ENCODE peak calls at places on chromosome 15, in eight cellular contexts. O is mammary epithelial cell; T is HepG2; S is breast epithelium; F is cardiac muscle cell; Z is adrenal gland; D is CD4-positive, CD25-positive, alpha-beta regulatory T cell; J is neuronal stem cell. Q is an unnamed sample.

GRCh38 chr15:47794266-47794914 is 77.1 kb downstream of the SEMA6D start:
- DNase-seq in O (peak; percentile 21), Z (no peak), F (no peak), J (no peak), D (no peak), S (no peak), T (no peak), Q (no peak)

GRCh38 chr15:99439524-99439835 is 126.3 kb upstream of the MEF2A start:
- DNase-seq in O (no peak), S (no peak), Z (peak; percentile 13), T (no peak), F (no peak), J (no peak), D (no peak), Q (no peak)

GRCh38 chr15:78709263-78709882 is 68.4 kb upstream of the CHRNB4 start:
- DNase-seq in Z (peak; percentile 64), T (peak; percentile 39), F (peak; percentile 49), J (peak; percentile 67), S (peak; percentile 70), D (peak; percentile 40), O (peak; percentile 33), Q (peak; percentile 62)

GRCh38 chr15:35697549-35698299 is 151.8 kb upstream of the DPH6 start:
- DNase-seq in Z (peak; percentile 34), O (no peak), D (no peak), F (peak; percentile 70), J (peak; percentile 12), S (no peak), T (no peak), Q (no peak)

GRCh38 chr15:68372291-68372811 is 59.6 kb downstream of the ITGA11 start:
- DNase-seq in D (no peak), S (no peak), Z (no peak), O (peak; percentile 20), F (peak; percentile 58), T (peak; percentile 16), J (no peak), Q (no peak)

GRCh38 chr15:58760385-58761009 is 10.6 kb upstream of the MINDY2 start:
- DNase-seq in D (no peak), O (no peak), J (no peak), F (no peak), T (no peak), Z (no peak), S (no peak), Q (no peak)

GRCh38 chr15:96472647-96473046 is 142.1 kb downstream of the NR2F2 start:
- DNase-seq in T (no peak), Z (no peak), F (no peak), D (no peak), O (no peak), J (no peak), S (no peak), Q (no peak)

GRCh38 chr15:73225358-73226015 is 143.3 kb downstream of the HCN4 start:
- DNase-seq in S (no peak), D (no peak), T (no peak), J (no peak), Z (no peak), F (no peak), O (peak; percentile 53), Q (no peak)

GRCh38 chr15:33243869-33244268 is 49.4 kb upstream of the FMN1 start:
- DNase-seq in Z (no peak), O (peak; percentile 89), T (peak; percentile 44), D (no peak), S (no peak), F (peak; percentile 14), J (no peak), Q (no peak)

GRCh38 chr15:82173108-82173507 is 89.4 kb downstream of the EFL1 start:
- DNase-seq in D (no peak), F (no peak), T (no peak), Z (no peak), J (no peak), O (no peak), S (no peak), Q (no peak)

GRCh38 chr15:80990955-80991354 is 1.3 kb upstream of the MESD start:
- DNase-seq in S (no peak), Z (no peak), J (no peak), T (no peak), D (no peak), O (no peak), F (no peak), Q (no peak)

GRCh38 chr15:49686626-49687025 is 65.8 kb downstream of the DTWD1 start:
- DNase-seq in O (peak; percentile 33), J (no peak), S (no peak), Z (no peak), F (peak; percentile 58), D (no peak), T (no peak), Q (no peak)

GRCh38 chr15:85763157-85763556 is 31.6 kb downstream of the KLHL25 start:
- DNase-seq in D (no peak), Z (no peak), O (peak; percentile 51), F (no peak), J (no peak), S (no peak), T (no peak), Q (peak; percentile 67)

GRCh38 chr15:58524247-58524646 is 92.5 kb downstream of the LIPC start:
- DNase-seq in J (no peak), O (no peak), T (peak; percentile 10), D (no peak), S (no peak), Z (no peak), F (peak; percentile 52), Q (no peak)

GRCh38 chr15:99704444-99704838 is 28.8 kb downstream of the LYSMD4 start:
- DNase-seq in F (peak; percentile 91), T (peak; percentile 81), Z (peak; percentile 34), O (peak; percentile 83), D (no peak), J (peak; percentile 65), S (no peak), Q (no peak)

GRCh38 chr15:91116379-91117067 is 16.5 kb downstream of the SV2B start:
- DNase-seq in D (no peak), J (no peak), Z (no peak), O (peak; percentile 94), F (peak; percentile 46), S (no peak), T (peak; percentile 39), Q (no peak)

GRCh38 chr15:76341366-76342045 is 4.9 kb downstream of the ISL2 start:
- DNase-seq in S (no peak), Z (no peak), J (no peak), D (no peak), O (no peak), T (no peak), F (no peak), Q (no peak)

GRCh38 chr15:100869151-100869999 is 10.3 kb upstream of the ALDH1A3 start:
- DNase-seq in J (no peak), D (no peak), F (no peak), T (no peak), Z (no peak), S (no peak), O (no peak), Q (no peak)

GRCh38 chr15:49664706-49665105 is 43.9 kb downstream of the DTWD1 start:
- DNase-seq in Z (no peak), S (no peak), T (no peak), F (no peak), O (no peak), J (no peak), D (no peak), Q (no peak)

GRCh38 chr15:82679626-82680199 is 30.0 kb downstream of the AP3B2 start:
- DNase-seq in F (no peak), O (no peak), D (no peak), J (no peak), Z (no peak), S (no peak), T (no peak), Q (no peak)

GRCh38 chr15:68989876-68990754 is 24.4 kb upstream of the NOX5 start:
- DNase-seq in F (no peak), Z (no peak), D (no peak), S (no peak), T (no peak), O (no peak), J (no peak), Q (no peak)

GRCh38 chr15:65354835-65355172 is 23.0 kb downstream of the IGDCC3 start:
- DNase-seq in O (no peak), Z (no peak), T (no peak), J (no peak), F (no peak), S (no peak), D (no peak), Q (no peak)
- H3K4me1 ChIP-seq in O (no peaks in the 10 kb centered on the region), Z (no peaks in the 10 kb centered on the region), T (peaks cover 21% of the 10 kb centered on the region), J (peaks cover 15% of the 10 kb centered on the region), F (peaks cover 11% of the 10 kb centered on the region), S (no peaks in the 10 kb centered on the region), D (no peaks in the 10 kb centered on the region), Q (peaks cover 6% of the 10 kb centered on the region)

GRCh38 chr15:40438712-40439111 is 2.0 kb upstream of the BAHD1 start:
- DNase-seq in T (no peak), S (no peak), F (no peak), Z (peak; percentile 69), J (no peak), O (no peak), D (no peak), Q (no peak)

GRCh38 chr15:40439461-40440299 is 1.1 kb upstream of the BAHD1 start:
- DNase-seq in D (peak; percentile 26), S (no peak), T (peak; percentile 34), O (peak; percentile 41), Z (peak; percentile 87), F (peak; percentile 46), J (no peak), Q (peak; percentile 42)

GRCh38 chr15:40441012-40441735 is 421 bp downstream of the BAHD1 start:
- DNase-seq in D (no peak), F (no peak), J (peak; percentile 69), T (no peak), Z (peak; percentile 27), S (no peak), O (no peak), Q (no peak)

GRCh38 chr15:40441736-40442531 is 1.2 kb downstream of the BAHD1 start:
- DNase-seq in J (no peak), Z (no peak), F (no peak), S (no peak), O (no peak), D (no peak), T (no peak), Q (no peak)

GRCh38 chr15:40440300-40441011 is at the start of gene BAHD1:
- DNase-seq in D (peak; percentile 92), O (peak; percentile 89), Z (peak; percentile 98), T (peak; percentile 85), S (peak; percentile 95), J (peak; percentile 89), F (peak; percentile 97), Q (peak; percentile 98)
- H3K4me1 ChIP-seq in D (peaks cover 66% of the 10 kb centered on the region), O (peaks cover 21% of the 10 kb centered on the region), Z (peaks cover 48% of the 10 kb centered on the region), T (peaks cover 69% of the 10 kb centered on the region), S (peaks cover 13% of the 10 kb centered on the region), J (peaks cover 66% of the 10 kb centered on the region), F (peaks cover 43% of the 10 kb centered on the region), Q (peaks cover 87% of the 10 kb centered on the region)

GRCh38 chr15:62983956-62984355 is 58.6 kb upstream of the TPM1 start:
- DNase-seq in J (no peak), O (no peak), D (no peak), F (no peak), Z (no peak), S (no peak), T (no peak), Q (no peak)
- H3K4me1 ChIP-seq in J (no peaks in the 10 kb centered on the region), O (peaks cover 4% of the 10 kb centered on the region), D (no peaks in the 10 kb centered on the region), F (peaks cover 3% of the 10 kb centered on the region), Z (no peaks in the 10 kb centered on the region), S (no peaks in the 10 kb centered on the region), T (peaks cover 37% of the 10 kb centered on the region), Q (no peaks in the 10 kb centered on the region)

DNA sequence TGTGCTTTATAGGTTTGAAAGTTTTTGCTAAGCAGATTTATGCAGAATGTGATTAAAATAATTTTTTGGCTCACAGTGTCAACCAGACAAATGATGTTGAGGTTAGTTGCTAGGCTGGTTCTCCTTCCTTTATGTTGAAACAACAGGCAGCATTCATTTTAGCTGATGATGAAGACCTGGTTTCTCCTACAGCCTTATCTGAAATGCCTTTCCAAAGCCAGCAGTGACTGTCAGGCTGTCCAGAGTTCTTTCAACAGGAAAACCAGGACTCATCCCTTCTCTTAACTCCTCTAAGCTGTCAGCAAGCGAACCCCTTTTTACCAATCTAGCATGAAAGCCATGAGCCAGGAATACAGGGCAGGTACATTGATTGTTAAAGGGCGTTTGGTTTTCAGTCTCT is 84.1 kb downstream of the ZNF609 start:
- DNase-seq in T (no peak), O (no peak), F (peak; percentile 39), S (no peak), J (no peak), Z (no peak), D (no peak), Q (no peak)
- H3K4me1 ChIP-seq in T (peaks cover 24% of the 10 kb centered on the region), O (no peaks in the 10 kb centered on the region), F (peaks cover 9% of the 10 kb centered on the region), S (no peaks in the 10 kb centered on the region), J (no peaks in the 10 kb centered on the region), Z (no peaks in the 10 kb centered on the region), D (no peaks in the 10 kb centered on the region), Q (peaks cover 18% of the 10 kb centered on the region)

Q was measured in left ventricle myocardium inferior.